ENCODE peak calls at places on chromosomes 7 and 10, in ten cellular contexts. Z, W, K, P, N, Q, O, H, T and M are unnamed samples. For H3K27me3, the result is how much of the 10 kb centered on the place peaks cover.

GRCh38 chr7:85222522-85222921 is 35.7 kb upstream of the SEMA3D start:
- DNase-seq in H (no peak), P (no peak), Q (no peak), W (no peak), O (no peak), N (no peak), K (no peak), T (no peak), Z (no peak), M (no peak)

GRCh38 chr7:139762886-139763285 is 14.9 kb downstream of the HIPK2 start:
- DNase-seq in K (no peak), Q (no peak), T (no peak), O (no peak), H (no peak), N (no peak), P (no peak), W (no peak), Z (no peak), M (no peak)

GRCh38 chr7:135707570-135707966 is 20.4 kb downstream of the SLC13A4 start:
- DNase-seq in K (peak), Z (no peak), P (no peak), H (no peak), Q (no peak), O (peak), T (no peak), W (no peak), N (no peak), M (no peak)

GRCh38 chr10:95350212-95350829 is 59.5 kb upstream of the PDLIM1 start:
- DNase-seq in H (no peak), T (no peak), K (no peak), P (no peak), O (no peak), W (no peak), N (no peak), Z (no peak), Q (no peak), M (no peak)

GRCh38 chr10:77644557-77645243 is 7.1 kb upstream of the KCNMA1 start:
- DNase-seq in W (no peak), Q (no peak), K (no peak), T (no peak), O (no peak), N (no peak), P (no peak), H (no peak), Z (no peak), M (no peak)

GRCh38 chr10:74900297-74900696 is 73.9 kb downstream of the KAT6B start:
- DNase-seq in H (no peak), K (no peak), T (no peak), P (no peak), N (no peak), O (no peak), W (no peak), Z (peak), Q (no peak), M (peak)

GRCh38 chr7:134448359-134449229 is 10.3 kb downstream of the AKR1B1 start:
- DNase-seq in Q (no peak), P (no peak), O (no peak), H (no peak), Z (no peak), W (no peak), K (peak), T (peak), N (no peak), M (no peak)

GRCh38 chr10:102627446-102628293 is 16.6 kb upstream of the TRIM8 start:
- DNase-seq in N (peak), O (no peak), K (peak), Z (no peak), Q (peak), P (peak), W (no peak), H (no peak), T (no peak), M (no peak)

GRCh38 chr7:38873433-38873832 is 35.6 kb downstream of the VPS41 start:
- DNase-seq in T (no peak), H (no peak), Z (no peak), K (peak), P (no peak), Q (no peak), W (no peak), N (no peak), O (no peak), M (no peak)

GRCh38 chr7:98641646-98642489 is 24.8 kb downstream of the NPTX2 start:
- DNase-seq in T (no peak), K (no peak), Q (no peak), O (peak), W (no peak), H (no peak), P (peak), N (peak), Z (no peak), M (peak)

GRCh38 chr7:98643232-98643985 is 26.3 kb downstream of the NPTX2 start:
- DNase-seq in N (peak), O (no peak), W (no peak), T (no peak), P (peak), Z (no peak), K (no peak), Q (no peak), H (no peak), M (no peak)

GRCh38 chr7:98638853-98639252 is 21.8 kb downstream of the NPTX2 start:
- DNase-seq in K (no peak), W (no peak), N (no peak), O (no peak), T (no peak), Q (no peak), Z (no peak), P (no peak), H (no peak), M (no peak)

GRCh38 chr7:98640375-98640774 is 23.3 kb downstream of the NPTX2 start:
- DNase-seq in N (peak), P (no peak), H (no peak), W (no peak), T (no peak), Z (no peak), O (no peak), K (no peak), Q (no peak), M (no peak)
- TF ChIP-seq CTCF in N (no peak), P (no peak), H (no peak), W (no peak), T (no peak), Z (no peak), O (no peak), K (no peak), Q (no peak), M (peak)

GRCh38 chr10:100679327-100679726 is 66.1 kb upstream of the PAX2 start:
- DNase-seq in Q (no peak), O (no peak), H (no peak), K (no peak), T (no peak), Z (no peak), N (no peak), P (no peak), W (no peak), M (no peak)
- H3K27me3 ChIP-seq in Q (half or more), O (under half), H (under half), K (under half), T (under half), Z (under half), N (half or more), P (half or more), W (under half), M (under half)

GRCh38 chr7:20217193-20217948 is at the start of gene MACC1:
- DNase-seq in O (peak), P (peak), W (no peak), N (no peak), Q (peak), K (peak), H (no peak), T (no peak), Z (peak), M (peak)
- H3K4me3 ChIP-seq in O (peak), P (peak), W (no peak), N (no peak), Q (peak), K (no peak), H (no peak), T (no peak), Z (no peak), M (peak)

DNA sequence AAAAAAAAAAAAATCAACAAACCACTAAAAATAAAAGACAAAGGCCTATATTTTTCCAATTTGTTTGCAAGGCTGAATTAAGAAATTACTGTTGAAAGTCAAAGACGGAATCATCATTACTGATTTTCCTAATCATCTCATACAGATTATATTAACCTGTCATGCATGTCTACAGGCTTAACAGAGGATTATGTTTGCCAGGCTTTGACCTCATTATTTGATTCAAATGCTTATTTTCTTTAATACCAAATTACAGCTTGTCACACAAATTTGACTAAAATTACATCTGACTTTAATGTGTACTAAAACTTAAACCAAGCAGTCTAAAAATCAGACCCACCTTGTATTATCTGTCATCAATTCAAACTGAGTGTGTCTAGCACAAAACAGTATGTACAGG is 21.2 kb downstream of the KIF5B start:
- DNase-seq in H (no peak), O (no peak), P (no peak), Z (no peak), N (no peak), Q (no peak), W (no peak), K (no peak), T (no peak), M (no peak)
- TF ChIP-seq CTCF in H (no peak), O (no peak), P (no peak), Z (no peak), N (no peak), Q (no peak), W (no peak), K (no peak), T (no peak), M (no peak)

GRCh38 chr10:117170244-117170643 is 27.0 kb upstream of the KCNK18 start:
- DNase-seq in K (no peak), T (no peak), P (no peak), W (no peak), Q (no peak), O (no peak), H (no peak), Z (no peak), N (no peak), M (no peak)
- H3K27me3 ChIP-seq in K (under half), T (half or more), P (half or more), W (under half), Q (half or more), O (half or more), H (under half), Z (under half), N (half or more), M (under half)

GRCh38 chr10:86755454-86755739 is 1.0 kb upstream of the BMPR1A start:
- DNase-seq in Q (no peak), K (no peak), Z (no peak), W (no peak), P (no peak), N (no peak), T (no peak), O (no peak), H (no peak), M (no peak)
- H3K4me3 ChIP-seq in Q (peak), K (peak), Z (peak), W (peak), P (peak), N (peak), T (peak), O (peak), H (peak), M (peak)

GRCh38 chr7:2845193-2845592 is 1.1 kb upstream of the GNA12 start:
- DNase-seq in O (no peak), P (no peak), W (no peak), T (no peak), K (no peak), Q (no peak), N (no peak), Z (no peak), H (no peak), M (no peak)

GRCh38 chr7:2843711-2844152 is 376 bp downstream of the GNA12 start:
- DNase-seq in Q (peak), O (peak), W (peak), P (peak), T (no peak), N (peak), Z (peak), H (no peak), K (no peak), M (peak)

GRCh38 chr7:2844153-2845077 is at the start of gene GNA12:
- DNase-seq in K (peak), H (peak), Q (peak), N (peak), T (peak), Z (peak), O (peak), P (peak), W (peak), M (peak)

GRCh38 chr7:2841907-2842306 is 2.2 kb downstream of the GNA12 start:
- DNase-seq in K (no peak), H (no peak), N (no peak), P (no peak), W (no peak), Q (no peak), T (no peak), O (no peak), Z (no peak), M (no peak)

DNA sequence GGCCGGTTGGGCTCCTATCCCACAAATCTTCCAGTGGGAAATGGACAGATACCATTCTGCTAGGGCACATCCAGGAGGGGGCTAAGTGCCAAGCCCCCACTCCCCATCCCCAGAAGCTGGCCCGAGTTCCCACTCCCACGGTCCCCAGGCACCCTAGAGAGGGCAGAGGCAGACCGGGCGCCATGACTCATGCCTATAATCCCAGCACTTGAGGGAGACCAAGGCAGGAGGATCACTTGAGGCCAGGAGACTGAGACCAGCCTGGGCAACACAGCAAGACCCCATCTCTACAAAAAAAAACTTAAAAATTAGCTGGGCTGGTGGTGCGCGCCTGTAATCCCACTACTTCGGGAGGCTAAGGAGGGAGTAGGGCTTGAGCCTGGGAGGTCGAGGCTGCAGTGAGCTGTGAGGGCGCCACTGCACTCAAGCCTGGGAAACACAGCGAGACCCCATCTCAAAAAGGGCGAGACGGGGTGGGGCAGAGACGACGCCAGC is 870 bp downstream of the GNA12 start:
- DNase-seq in P (no peak), O (no peak), T (no peak), H (no peak), N (no peak), K (no peak), Q (no peak), Z (no peak), W (no peak), M (no peak)
- TF ChIP-seq CTCF in P (no peak), O (no peak), T (no peak), H (no peak), N (no peak), K (no peak), Q (no peak), Z (no peak), W (no peak), M (no peak)

DNA sequence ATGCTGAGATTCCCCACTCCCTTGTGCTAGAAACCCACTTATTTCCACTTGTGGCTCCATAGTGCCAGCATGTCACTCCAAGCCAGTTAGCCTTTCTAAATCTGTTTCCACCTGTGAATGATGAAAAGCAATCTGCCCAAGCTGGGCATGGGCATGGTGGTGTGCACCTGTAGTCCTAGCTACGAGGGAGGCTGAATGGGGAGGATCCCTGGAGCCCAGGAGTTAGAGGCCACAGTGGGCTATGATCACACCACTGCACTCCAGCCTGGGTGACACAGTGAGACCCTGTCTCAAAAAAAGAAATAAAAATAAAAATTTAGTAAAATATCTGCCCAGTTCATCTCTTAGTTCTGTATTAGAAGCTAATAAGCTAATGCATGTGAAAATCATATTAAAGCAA is 5.0 kb upstream of the PTF1A start:
- DNase-seq in T (no peak), O (no peak), K (no peak), Q (no peak), P (no peak), H (no peak), W (no peak), N (no peak), Z (no peak), M (no peak)
- H3K27me3 ChIP-seq in T (under half), O (under half), K (under half), Q (under half), P (half or more), H (under half), W (under half), N (under half), Z (under half), M (under half)